ENCODE peak calls at places on chromosomes 2 and 18, in five cellular contexts. V is HFFc6, T is osteocyte, D is choroid plexus epithelial cell, Y is chondrocyte. C is an unnamed sample.

GRCh38 chr2:203490391-203490790 is 44.7 kb downstream of the RAPH1 start:
- DNase-seq in T (no peak), D (no peak), V (no peak), Y (no peak), C (no peak)

GRCh38 chr18:31610841-31611240 is 19.2 kb downstream of the TTR start:
- DNase-seq in Y (no peak), T (no peak), D (peak), V (no peak), C (peak)

GRCh38 chr2:62660087-62660486 is 45.4 kb upstream of the EHBP1 start:
- DNase-seq in T (no peak), Y (no peak), D (no peak), V (no peak), C (no peak)

GRCh38 chr2:135951071-135951583 is 34.3 kb downstream of the DARS1 start:
- DNase-seq in D (peak), T (no peak), Y (no peak), V (no peak), C (no peak)

GRCh38 chr18:7414459-7414858 is 152.7 kb upstream of the PTPRM start:
- DNase-seq in Y (no peak), D (peak), T (no peak), V (no peak), C (peak)

GRCh38 chr2:129912066-129912820 is 67.2 kb upstream of the RAB6C start:
- DNase-seq in D (no peak), T (peak), V (no peak), Y (no peak), C (no peak)

GRCh38 chr18:48227206-48227605 is 182.0 kb downstream of the ZBTB7C start:
- DNase-seq in V (no peak), Y (no peak), D (no peak), T (no peak), C (peak)

GRCh38 chr2:133843091-133843490 is 274.8 kb upstream of the NCKAP5 start:
- DNase-seq in D (peak), Y (no peak), T (no peak), V (no peak), C (no peak)

GRCh38 chr2:149158957-149159356 is 120.5 kb downstream of the LYPD6B start:
- DNase-seq in D (no peak), Y (no peak), T (no peak), V (no peak), C (no peak)

GRCh38 chr2:147464737-147465437 is 379.9 kb upstream of the ACVR2A start:
- DNase-seq in T (no peak), Y (no peak), D (no peak), V (no peak), C (peak)

GRCh38 chr2:71783215-71783614 is 329.9 kb downstream of the DYSF start:
- DNase-seq in T (no peak), D (peak), Y (no peak), V (peak), C (no peak)

GRCh38 chr2:66446178-66446860 is 11.4 kb downstream of the MEIS1 start:
- DNase-seq in D (peak), Y (no peak), T (no peak), V (peak), C (no peak)

GRCh38 chr2:207252979-207253640 is 87.4 kb upstream of the KLF7 start:
- DNase-seq in D (no peak), V (no peak), Y (no peak), T (no peak), C (no peak)

GRCh38 chr2:233049194-233049761 is 10.9 kb upstream of the INPP5D start:
- DNase-seq in T (no peak), V (no peak), Y (no peak), D (peak), C (peak)

GRCh38 chr2:127007652-127008051 is 99.3 kb downstream of the BIN1 start:
- DNase-seq in T (no peak), Y (no peak), D (peak), V (peak), C (peak)

GRCh38 chr2:159897720-159898119 is 99.7 kb upstream of the CD302 start:
- DNase-seq in T (no peak), V (no peak), D (no peak), Y (no peak), C (no peak)

GRCh38 chr2:177606636-177607035 is 214.1 kb downstream of the AGPS start:
- DNase-seq in D (peak), Y (no peak), V (peak), T (no peak), C (no peak)

GRCh38 chr2:4291430-4291829 is 588.1 kb downstream of the DCDC2C start:
- DNase-seq in D (no peak), T (no peak), V (no peak), Y (no peak), C (no peak)

GRCh38 chr18:53115876-53116585 is 776.0 kb downstream of the DCC start:
- DNase-seq in T (no peak), V (no peak), D (no peak), Y (no peak), C (no peak)

GRCh38 chr2:167013227-167013626 is 124.9 kb downstream of the XIRP2 start:
- DNase-seq in Y (no peak), D (peak), T (no peak), V (no peak), C (no peak)

GRCh38 chr2:241636983-241637232 is at the start of gene THAP4:
- DNase-seq in D (no peak), V (no peak), Y (no peak), T (no peak), C (no peak)

DNA sequence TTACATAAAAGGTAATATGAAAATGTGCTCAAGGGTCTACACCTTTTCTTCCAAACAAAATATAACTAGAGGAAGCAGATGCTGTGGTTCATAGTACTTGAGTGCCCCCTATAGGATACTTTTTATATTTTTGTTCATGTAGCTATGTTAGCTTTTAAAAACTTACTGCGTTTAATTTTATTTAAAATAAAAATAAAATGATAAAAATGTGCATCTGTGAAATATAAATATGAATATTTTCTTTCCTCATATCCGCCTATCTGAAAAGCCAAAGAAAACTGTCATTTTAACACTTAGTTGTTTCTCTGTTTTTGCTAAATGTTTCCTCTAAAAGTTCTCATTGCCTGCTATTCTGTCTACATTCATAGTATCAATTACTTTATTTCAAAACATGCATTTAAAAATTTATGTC is 9.6 kb upstream of the LRP1B start:
- DNase-seq in V (peak), D (peak), T (no peak), Y (no peak), C (no peak)
- TF ChIP-seq CTCF in V (peak), D (peak), T (peak), Y (peak), C (peak)

DNA sequence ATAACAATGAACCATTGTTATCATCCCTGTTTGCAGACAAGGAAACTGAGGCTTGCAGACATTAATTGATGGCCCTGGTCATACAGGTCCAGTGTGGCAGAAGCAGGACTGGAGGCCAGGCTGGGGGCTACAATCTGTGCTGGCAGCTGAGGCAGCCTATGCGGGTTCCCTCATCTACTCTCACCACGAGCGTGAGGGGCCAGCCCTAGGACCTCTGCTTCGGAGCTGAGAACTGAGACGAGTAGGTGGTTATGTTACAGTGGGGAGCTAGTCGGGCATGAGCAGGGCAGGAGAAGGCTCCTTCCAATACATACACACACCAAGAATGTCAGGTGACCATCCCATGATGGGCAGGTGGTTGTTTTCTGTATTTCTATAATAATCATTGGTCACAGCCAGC is 82.2 kb upstream of the ASB18 start:
- DNase-seq in Y (no peak), T (no peak), D (no peak), V (no peak), C (no peak)
- TF ChIP-seq CTCF in Y (no peak), T (no peak), D (no peak), V (no peak), C (no peak)

GRCh38 chr18:56314396-56314795 is 324.0 kb downstream of the TXNL1 start:
- DNase-seq in Y (no peak), V (peak), D (no peak), T (no peak), C (no peak)
- TF ChIP-seq CTCF in Y (peak), V (peak), D (no peak), T (peak), C (no peak)

GRCh38 chr2:47172156-47172921 is 17.2 kb upstream of the STPG4 start:
- DNase-seq in V (no peak), D (no peak), Y (no peak), T (no peak), C (no peak)
- TF ChIP-seq CTCF in V (no peak), D (no peak), Y (no peak), T (no peak), C (no peak)

GRCh38 chr2:74091391-74091790 is 56.3 kb downstream of the BOLA3 start:
- DNase-seq in D (no peak), Y (no peak), V (no peak), T (peak), C (no peak)

GRCh38 chr2:74086001-74086400 is 61.7 kb downstream of the BOLA3 start:
- DNase-seq in D (no peak), T (peak), Y (no peak), V (no peak), C (no peak)

GRCh38 chr2:74089816-74090745 is 57.6 kb downstream of the BOLA3 start:
- DNase-seq in V (no peak), Y (no peak), T (peak), D (no peak), C (no peak)

GRCh38 chr2:74083750-74084149 is 64.0 kb downstream of the BOLA3 start:
- DNase-seq in Y (no peak), T (peak), D (no peak), V (no peak), C (no peak)

GRCh38 chr2:74087696-74088095 is 60.0 kb downstream of the BOLA3 start:
- DNase-seq in Y (no peak), D (no peak), T (peak), V (no peak), C (no peak)
- TF ChIP-seq CTCF in Y (no peak), D (no peak), T (no peak), V (no peak), C (no peak)

GRCh38 chr2:227035678-227036077 is 128.3 kb downstream of the COL4A4 start:
- DNase-seq in T (no peak), Y (no peak), D (no peak), V (no peak), C (no peak)

GRCh38 chr2:227036527-227036926 is 127.5 kb downstream of the COL4A4 start:
- DNase-seq in D (no peak), T (no peak), Y (no peak), V (no peak), C (no peak)

GRCh38 chr2:227031379-227031778 is 132.6 kb downstream of the COL4A4 start:
- DNase-seq in V (no peak), Y (no peak), T (no peak), D (no peak), C (no peak)

GRCh38 chr2:227030789-227031188 is 133.2 kb downstream of the COL4A4 start:
- DNase-seq in V (no peak), Y (no peak), D (no peak), T (no peak), C (no peak)

GRCh38 chr2:227033471-227034148 is 130.4 kb downstream of the COL4A4 start:
- DNase-seq in Y (no peak), T (no peak), D (peak), V (peak), C (peak)
- TF ChIP-seq CTCF in Y (peak), T (peak), D (peak), V (peak), C (peak)

GRCh38 chr2:97701851-97702465 is 11.4 kb upstream of the ZAP70 start:
- DNase-seq in D (peak), V (no peak), T (peak), Y (no peak), C (no peak)

GRCh38 chr2:97697252-97698235 is 15.8 kb upstream of the ZAP70 start:
- DNase-seq in T (peak), D (peak), Y (no peak), V (peak), C (peak)

GRCh38 chr2:97701186-97701585 is 12.2 kb upstream of the ZAP70 start:
- DNase-seq in D (no peak), T (peak), Y (no peak), V (no peak), C (no peak)

GRCh38 chr2:97698530-97698929 is 14.8 kb upstream of the ZAP70 start:
- DNase-seq in D (no peak), T (no peak), V (no peak), Y (no peak), C (no peak)

DNA sequence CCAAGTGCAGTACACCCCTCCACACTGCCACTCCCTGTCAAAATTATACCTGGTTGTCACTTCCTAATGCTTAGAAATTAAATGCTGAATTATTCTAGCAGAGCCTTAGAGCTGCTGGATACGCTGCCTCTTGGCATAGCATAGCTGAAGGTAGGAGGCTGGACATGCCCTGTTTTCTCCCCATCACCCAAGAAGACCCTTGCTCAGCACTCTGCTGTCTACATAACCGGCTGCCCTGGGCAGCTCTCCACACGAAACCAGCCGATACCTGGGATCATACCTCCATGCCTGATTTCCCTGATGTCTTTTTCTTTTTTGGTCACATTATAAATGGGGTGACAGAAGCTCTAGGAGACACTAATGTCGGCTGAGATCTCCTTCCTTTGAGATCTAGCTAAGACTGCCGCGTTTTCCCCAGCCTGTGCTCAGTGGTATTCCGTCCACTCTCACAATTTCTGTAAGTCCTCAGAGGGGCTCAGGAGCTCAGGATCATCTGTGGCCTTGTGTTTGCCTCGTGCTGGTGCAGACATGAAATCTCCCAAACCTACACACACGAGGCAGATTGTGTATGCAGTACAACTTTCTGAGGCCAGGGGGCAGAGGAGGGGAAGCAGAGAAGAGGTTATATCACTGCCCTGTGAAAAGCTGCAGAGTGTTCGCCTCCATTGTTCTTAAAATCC is 13.5 kb upstream of the ZAP70 start:
- DNase-seq in Y (no peak), V (peak), T (peak), D (peak), C (peak)
- TF ChIP-seq CTCF in Y (peak), V (peak), T (peak), D (peak), C (peak)

GRCh38 chr18:54393648-54394294 is 36.1 kb downstream of the C18orf54 start:
- DNase-seq in Y (no peak), V (no peak), D (no peak), T (no peak), C (no peak)
- TF ChIP-seq CTCF in Y (no peak), V (no peak), D (no peak), T (no peak), C (no peak)

DNA sequence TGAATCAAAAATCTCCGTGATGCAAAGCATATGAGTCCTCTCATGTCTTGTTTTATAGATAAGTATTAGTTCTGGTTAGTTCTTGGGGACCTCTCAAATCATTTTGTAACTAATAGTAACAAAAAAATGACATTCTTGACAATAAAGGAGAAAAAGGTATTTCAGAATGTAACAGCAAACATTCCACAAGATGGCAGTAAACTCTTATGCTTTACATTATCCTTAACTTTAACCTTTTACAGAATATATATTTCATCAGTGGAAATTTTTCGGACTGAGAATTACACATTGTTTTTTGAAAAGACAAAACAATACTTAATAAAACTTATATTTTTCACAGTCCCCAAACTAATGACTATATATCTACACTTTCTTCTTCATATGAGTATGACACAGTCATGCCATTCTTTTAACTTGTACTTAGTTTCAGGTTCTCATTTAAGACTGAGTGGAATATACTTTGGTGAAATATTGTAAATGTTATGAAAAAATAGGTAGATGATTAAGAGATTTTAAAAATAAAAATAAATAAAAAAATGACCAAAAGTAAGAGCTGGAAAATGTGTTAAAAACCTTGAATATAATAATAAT is 142.9 kb upstream of the NXPH2 start:
- DNase-seq in D (peak), T (no peak), V (no peak), Y (no peak), C (peak)
- TF ChIP-seq CTCF in D (peak), T (peak), V (peak), Y (peak), C (peak)

GRCh38 chr18:58829263-58829662 is 35.4 kb upstream of the ZNF532 start:
- DNase-seq in T (no peak), V (no peak), D (peak), Y (no peak), C (no peak)
- TF ChIP-seq CTCF in T (no peak), V (no peak), D (no peak), Y (no peak), C (no peak)